ENCODE peak calls at places on chromosomes 5 and 9, in seven cellular contexts. One of them, this sample, is unnamed.

GRCh38 chr5:179608131-179608581 is 15.3 kb downstream of the HNRNPH1 start:
- DNase-seq in GM23338: no peak
- DNase-seq in HepG2: no peak
- DNase-seq in HCT116: no peak
- DNase-seq in H1: no peak
- DNase-seq in GM12878: no peak
- DNase-seq in K562: no peak
- DNase-seq in this sample: no peak

GRCh38 chr5:176692835-176693476 is 45.7 kb downstream of the TSPAN17 start:
- DNase-seq in GM23338: no peak
- DNase-seq in HepG2: no peak
- DNase-seq in HCT116: no peak
- DNase-seq in H1: no peak
- DNase-seq in GM12878: no peak
- DNase-seq in K562: no peak
- DNase-seq in this sample: no peak

GRCh38 chr5:33321026-33321425 is 119.7 kb upstream of the TARS1 start:
- DNase-seq in GM23338: no peak
- DNase-seq in HepG2: no peak
- DNase-seq in HCT116: no peak
- DNase-seq in H1: no peak
- DNase-seq in GM12878: no peak
- DNase-seq in K562: no peak
- DNase-seq in this sample: peak; percentile 98

GRCh38 chr5:90602681-90603080 is 44.1 kb downstream of the ADGRV1 start:
- DNase-seq in GM23338: no peak
- DNase-seq in HepG2: no peak
- DNase-seq in HCT116: no peak
- DNase-seq in H1: no peak
- DNase-seq in GM12878: no peak
- DNase-seq in K562: no peak
- DNase-seq in this sample: no peak

GRCh38 chr9:2962471-2963172 is 118.7 kb upstream of the PUM3 start:
- DNase-seq in GM23338: no peak
- DNase-seq in HepG2: no peak
- DNase-seq in HCT116: no peak
- DNase-seq in H1: no peak
- DNase-seq in GM12878: no peak
- DNase-seq in K562: no peak
- DNase-seq in this sample: no peak

GRCh38 chr9:72635197-72635596 is 113.8 kb downstream of the TMC1 start:
- DNase-seq in GM23338: peak; percentile 82
- DNase-seq in HepG2: no peak
- DNase-seq in HCT116: no peak
- DNase-seq in H1: no peak
- DNase-seq in GM12878: peak; percentile 51
- DNase-seq in K562: no peak
- DNase-seq in this sample: no peak

GRCh38 chr9:82410306-82410705 is 421.7 kb downstream of the SPATA31D1 start:
- DNase-seq in GM23338: no peak
- DNase-seq in HepG2: no peak
- DNase-seq in HCT116: no peak
- DNase-seq in H1: no peak
- DNase-seq in GM12878: peak; percentile 19
- DNase-seq in K562: no peak
- DNase-seq in this sample: no peak

GRCh38 chr9:5513966-5514365 is 3.6 kb downstream of the PDCD1LG2 start:
- DNase-seq in GM23338: no peak
- DNase-seq in HepG2: no peak
- DNase-seq in HCT116: no peak
- DNase-seq in H1: no peak
- DNase-seq in GM12878: no peak
- DNase-seq in K562: no peak
- DNase-seq in this sample: no peak

GRCh38 chr5:16593013-16593412 is 23.8 kb downstream of the RETREG1 start:
- DNase-seq in GM23338: no peak
- DNase-seq in HepG2: no peak
- DNase-seq in HCT116: no peak
- DNase-seq in H1: no peak
- DNase-seq in GM12878: no peak
- DNase-seq in K562: no peak
- DNase-seq in this sample: no peak

GRCh38 chr5:5905186-5905585 is 473.2 kb downstream of the MED10 start:
- DNase-seq in GM23338: no peak
- DNase-seq in HepG2: no peak
- DNase-seq in HCT116: no peak
- DNase-seq in H1: no peak
- DNase-seq in GM12878: no peak
- DNase-seq in K562: no peak
- DNase-seq in this sample: no peak

GRCh38 chr9:133855802-133856592 is 117.8 kb upstream of the SARDH start:
- DNase-seq in GM23338: no peak
- DNase-seq in HepG2: peak; percentile 44
- DNase-seq in HCT116: no peak
- DNase-seq in H1: no peak
- DNase-seq in GM12878: no peak
- DNase-seq in K562: no peak
- DNase-seq in this sample: peak; percentile 89

GRCh38 chr5:68849906-68850305 is 243.9 kb upstream of the SLC30A5 start:
- DNase-seq in GM23338: peak; percentile 10
- DNase-seq in HepG2: no peak
- DNase-seq in HCT116: no peak
- DNase-seq in H1: no peak
- DNase-seq in GM12878: no peak
- DNase-seq in K562: no peak
- DNase-seq in this sample: no peak

GRCh38 chr5:94691947-94692346 is 73.5 kb downstream of the SLF1 start:
- DNase-seq in GM23338: no peak
- DNase-seq in HepG2: peak; percentile 3
- DNase-seq in HCT116: no peak
- DNase-seq in H1: no peak
- DNase-seq in GM12878: no peak
- DNase-seq in K562: no peak
- DNase-seq in this sample: peak; percentile 42

GRCh38 chr5:112381521-112381920 is 37.6 kb downstream of the EPB41L4A start:
- DNase-seq in GM23338: no peak
- DNase-seq in HepG2: no peak
- DNase-seq in HCT116: no peak
- DNase-seq in H1: no peak
- DNase-seq in GM12878: no peak
- DNase-seq in K562: no peak
- DNase-seq in this sample: no peak

GRCh38 chr5:173333900-173334685 is 5.9 kb upstream of the STC2 start:
- DNase-seq in GM23338: no peak
- DNase-seq in HepG2: no peak
- DNase-seq in HCT116: no peak
- DNase-seq in H1: no peak
- DNase-seq in GM12878: no peak
- DNase-seq in K562: no peak
- DNase-seq in this sample: peak; percentile 80

GRCh38 chr9:130575514-130575913 is 3.9 kb upstream of the FUBP3 start:
- DNase-seq in GM23338: no peak
- DNase-seq in HepG2: no peak
- DNase-seq in HCT116: no peak
- DNase-seq in H1: no peak
- DNase-seq in GM12878: no peak
- DNase-seq in K562: no peak
- DNase-seq in this sample: no peak

GRCh38 chr5:17383526-17383925 is 114.5 kb upstream of the TAF11L2 start:
- DNase-seq in GM23338: no peak
- DNase-seq in HepG2: no peak
- DNase-seq in HCT116: no peak
- DNase-seq in H1: no peak
- DNase-seq in GM12878: no peak
- DNase-seq in K562: no peak
- DNase-seq in this sample: no peak

GRCh38 chr5:98365126-98365525 is 408.3 kb upstream of the RGMB start:
- DNase-seq in GM23338: no peak
- DNase-seq in HepG2: no peak
- DNase-seq in HCT116: no peak
- DNase-seq in H1: no peak
- DNase-seq in GM12878: no peak
- DNase-seq in K562: no peak
- DNase-seq in this sample: no peak

GRCh38 chr5:372556-372910 is 51.0 kb downstream of the AHRR start:
- DNase-seq in GM23338: no peak
- DNase-seq in HepG2: no peak
- DNase-seq in HCT116: no peak
- DNase-seq in H1: no peak
- DNase-seq in GM12878: no peak
- DNase-seq in K562: no peak
- DNase-seq in this sample: no peak

GRCh38 chr5:371811-372555 is 50.5 kb downstream of the AHRR start:
- DNase-seq in GM23338: no peak
- DNase-seq in HepG2: no peak
- DNase-seq in HCT116: no peak
- DNase-seq in H1: no peak
- DNase-seq in GM12878: no peak
- DNase-seq in K562: no peak
- DNase-seq in this sample: no peak

GRCh38 chr5:373710-374602 is 52.4 kb downstream of the AHRR start:
- DNase-seq in GM23338: peak; percentile 52
- DNase-seq in HepG2: no peak
- DNase-seq in HCT116: no peak
- DNase-seq in H1: no peak
- DNase-seq in GM12878: no peak
- DNase-seq in K562: peak; percentile 60
- DNase-seq in this sample: peak; percentile 66

GRCh38 chr5:374631-375335 is 53.3 kb downstream of the AHRR start:
- DNase-seq in GM23338: no peak
- DNase-seq in HepG2: no peak
- DNase-seq in HCT116: no peak
- DNase-seq in H1: no peak
- DNase-seq in GM12878: no peak
- DNase-seq in K562: no peak
- DNase-seq in this sample: no peak

GRCh38 chr5:372911-373709 is 51.6 kb downstream of the AHRR start:
- DNase-seq in GM23338: peak; percentile 44
- DNase-seq in HepG2: no peak
- DNase-seq in HCT116: no peak
- DNase-seq in H1: no peak
- DNase-seq in GM12878: no peak
- DNase-seq in K562: no peak
- DNase-seq in this sample: peak; percentile 15
- TF ChIP-seq POLR2AphosphoS5 in GM23338: no peak
- TF ChIP-seq POLR2AphosphoS5 in HepG2: no peak
- TF ChIP-seq POLR2AphosphoS5 in HCT116: no peak
- TF ChIP-seq POLR2AphosphoS5 in H1: no peak
- TF ChIP-seq POLR2AphosphoS5 in GM12878: no peak
- TF ChIP-seq POLR2AphosphoS5 in K562: no peak
- TF ChIP-seq POLR2AphosphoS5 in this sample: no peak

DNA sequence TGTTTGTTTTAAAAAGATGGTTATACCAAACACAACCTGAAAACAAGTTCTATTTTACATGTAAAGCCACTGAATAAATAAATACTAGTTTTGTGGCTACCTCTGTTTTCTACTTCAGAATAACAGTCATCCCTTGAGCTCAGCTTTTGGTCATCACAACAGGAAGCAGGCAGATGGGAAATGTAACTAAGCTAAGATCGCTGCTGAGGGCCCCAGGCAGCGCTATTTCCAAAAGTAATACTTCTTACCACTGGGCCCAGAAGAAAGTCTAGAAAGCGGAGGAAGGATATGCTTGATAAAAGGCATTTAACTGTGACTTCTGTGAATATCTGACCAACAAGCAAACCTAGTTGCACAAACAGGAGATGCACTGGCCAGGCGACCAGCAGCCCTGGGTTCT is 61.4 kb downstream of the SERINC5 start:
- DNase-seq in GM23338: no peak
- DNase-seq in HepG2: no peak
- DNase-seq in HCT116: no peak
- DNase-seq in H1: no peak
- DNase-seq in GM12878: no peak
- DNase-seq in K562: no peak
- DNase-seq in this sample: no peak
- H3K4me1 ChIP-seq in GM23338: peaks cover 68% of the 10 kb centered on the region
- H3K4me1 ChIP-seq in HepG2: peaks cover 34% of the 10 kb centered on the region
- H3K4me1 ChIP-seq in HCT116: peaks cover 21% of the 10 kb centered on the region
- H3K4me1 ChIP-seq in H1: peaks cover 31% of the 10 kb centered on the region
- H3K4me1 ChIP-seq in GM12878: peaks cover 18% of the 10 kb centered on the region
- H3K4me1 ChIP-seq in K562: peaks cover 5% of the 10 kb centered on the region
- H3K4me1 ChIP-seq in this sample: no peaks in the 10 kb centered on the region

GRCh38 chr5:54883374-54884194 is 101.8 kb downstream of the ESM1 start:
- DNase-seq in GM23338: peak; percentile 90
- DNase-seq in HepG2: no peak
- DNase-seq in HCT116: no peak
- DNase-seq in H1: peak; percentile 39
- DNase-seq in GM12878: no peak
- DNase-seq in K562: peak; percentile 19
- DNase-seq in this sample: peak; percentile 53
- TF ChIP-seq EZH2 in GM23338: no peak
- TF ChIP-seq EZH2 in HepG2: no peak
- TF ChIP-seq EZH2 in HCT116: no peak
- TF ChIP-seq EZH2 in H1: peak; percentile 38
- TF ChIP-seq EZH2 in GM12878: peak; percentile 32
- TF ChIP-seq EZH2 in K562: peak; percentile 69
- TF ChIP-seq EZH2 in this sample: peak; percentile 74

GRCh38 chr5:88665750-88666215 is 217.2 kb downstream of the MEF2C start:
- DNase-seq in GM23338: peak; percentile 79
- DNase-seq in HepG2: no peak
- DNase-seq in HCT116: no peak
- DNase-seq in H1: no peak
- DNase-seq in GM12878: no peak
- DNase-seq in K562: no peak
- DNase-seq in this sample: no peak
- TF ChIP-seq POLR2AphosphoS5 in GM23338: no peak
- TF ChIP-seq POLR2AphosphoS5 in HepG2: no peak
- TF ChIP-seq POLR2AphosphoS5 in HCT116: no peak
- TF ChIP-seq POLR2AphosphoS5 in H1: no peak
- TF ChIP-seq POLR2AphosphoS5 in GM12878: no peak
- TF ChIP-seq POLR2AphosphoS5 in K562: no peak
- TF ChIP-seq POLR2AphosphoS5 in this sample: no peak

DNA sequence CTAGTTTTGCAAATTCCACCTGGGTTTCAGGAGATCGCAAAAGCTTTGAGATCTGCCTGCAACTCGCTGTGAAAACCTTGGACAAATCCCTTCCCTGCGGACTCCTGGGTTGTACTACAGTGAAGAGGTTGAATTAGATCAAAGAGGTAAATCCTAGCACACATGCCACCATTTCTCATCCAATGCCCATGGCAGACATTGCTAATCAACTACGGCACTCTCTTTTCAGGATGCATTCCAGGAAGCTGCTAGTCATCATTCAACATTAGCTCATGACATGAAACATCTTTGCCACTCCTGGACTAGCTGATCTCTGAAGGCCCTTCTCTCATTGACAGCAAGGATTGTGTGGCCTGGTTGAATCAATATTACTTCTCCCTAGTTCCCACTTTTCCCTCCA is 46.1 kb downstream of the PCDH1 start:
- DNase-seq in GM23338: no peak
- DNase-seq in HepG2: no peak
- DNase-seq in HCT116: no peak
- DNase-seq in H1: no peak
- DNase-seq in GM12878: no peak
- DNase-seq in K562: no peak
- DNase-seq in this sample: no peak
- H3K4me1 ChIP-seq in GM23338: peaks cover 21% of the 10 kb centered on the region
- H3K4me1 ChIP-seq in HepG2: no peaks in the 10 kb centered on the region
- H3K4me1 ChIP-seq in HCT116: peaks cover 26% of the 10 kb centered on the region
- H3K4me1 ChIP-seq in H1: peaks cover 11% of the 10 kb centered on the region
- H3K4me1 ChIP-seq in GM12878: no peaks in the 10 kb centered on the region
- H3K4me1 ChIP-seq in K562: peaks cover 3% of the 10 kb centered on the region
- H3K4me1 ChIP-seq in this sample: peaks cover 42% of the 10 kb centered on the region

GRCh38 chr5:135578305-135578684 is 496 bp downstream of the CXCL14 start:
- DNase-seq in GM23338: peak; percentile 40
- DNase-seq in HepG2: no peak
- DNase-seq in HCT116: no peak
- DNase-seq in H1: no peak
- DNase-seq in GM12878: no peak
- DNase-seq in K562: no peak
- DNase-seq in this sample: no peak
- TF ChIP-seq EZH2 in GM23338: peak; percentile 69
- TF ChIP-seq EZH2 in HepG2: no peak
- TF ChIP-seq EZH2 in HCT116: no peak
- TF ChIP-seq EZH2 in H1: peak; percentile 79
- TF ChIP-seq EZH2 in GM12878: no peak
- TF ChIP-seq EZH2 in K562: no peak
- TF ChIP-seq EZH2 in this sample: peak; percentile 77